ENCODE peak calls at places on chromosomes 16 and 17, in four cellular contexts. I is SK-N-SH, P is IMR-90, Z is psoas muscle. U is an unnamed sample.
A peak's percentile ranks its signal among the peaks of the same experiment; 100 is the strongest.

GRCh38 chr17:51164911-51165679 is 1.1 kb upstream of the NME2 start:
- DNase-seq in I (peak; percentile 44), P (no peak), Z (no peak), U (no peak)

GRCh38 chr17:50267074-50267841 is 7.0 kb upstream of the TMEM92 start:
- DNase-seq in I (peak; percentile 52), P (peak; percentile 47), Z (peak; percentile 52), U (no peak)

GRCh38 chr16:65624696-65625095 is 502.8 kb upstream of the CDH11 start:
- DNase-seq in I (no peak), P (no peak), Z (no peak), U (no peak)

GRCh38 chr16:81237282-81237681 is 1.2 kb upstream of the BCO1 start:
- DNase-seq in I (no peak), P (no peak), Z (peak; percentile 85), U (peak; percentile 66)

GRCh38 chr17:55175788-55176425 is 88.9 kb upstream of the HLF start:
- DNase-seq in I (no peak), P (no peak), Z (no peak), U (no peak)

GRCh38 chr17:81412490-81413093 is 17.3 kb downstream of the BAHCC1 start:
- DNase-seq in I (no peak), P (peak; percentile 76), Z (peak; percentile 75), U (no peak)

GRCh38 chr16:54507091-54507490 is 220.5 kb upstream of the IRX3 start:
- DNase-seq in I (no peak), P (no peak), Z (no peak), U (no peak)

GRCh38 chr17:59329558-59330313 is 1.7 kb upstream of the YPEL2 start:
- DNase-seq in I (peak; percentile 81), P (peak; percentile 75), Z (peak; percentile 67), U (peak; percentile 39)

GRCh38 chr17:40174528-40174927 is 2.7 kb upstream of the RAPGEFL1 start:
- DNase-seq in I (no peak), P (no peak), Z (no peak), U (no peak)

GRCh38 chr17:77420804-77421634 is 280.2 kb downstream of the SEC14L1 start:
- DNase-seq in I (peak; percentile 72), P (peak; percentile 93), Z (no peak), U (no peak)

GRCh38 chr16:51445250-51445649 is 294.2 kb upstream of the SALL1 start:
- DNase-seq in I (no peak), P (peak; percentile 13), Z (no peak), U (no peak)

GRCh38 chr17:9285602-9286001 is 264.3 kb downstream of the NTN1 start:
- DNase-seq in I (no peak), P (no peak), Z (no peak), U (no peak)

GRCh38 chr17:75188614-75189013 is 5.9 kb upstream of the SUMO2 start:
- DNase-seq in I (no peak), P (no peak), Z (no peak), U (no peak)

GRCh38 chr17:17351901-17352781 is 49.0 kb downstream of the NT5M start:
- DNase-seq in I (peak; percentile 88), P (peak; percentile 48), Z (peak; percentile 75), U (peak; percentile 74)

GRCh38 chr16:50808929-50809538 is 67.1 kb downstream of the CYLD start:
- DNase-seq in I (no peak), P (no peak), Z (no peak), U (no peak)

GRCh38 chr17:4833941-4834501 is 881 bp downstream of the MINK1 start:
- DNase-seq in I (peak; percentile 44), P (peak; percentile 80), Z (no peak), U (no peak)

GRCh38 chr16:81486555-81487061 is 42.0 kb downstream of the CMIP start:
- DNase-seq in I (no peak), P (peak; percentile 28), Z (peak; percentile 80), U (peak; percentile 52)

GRCh38 chr17:43940630-43941029 is 1.6 kb downstream of the PPY start:
- DNase-seq in I (peak; percentile 81), P (peak; percentile 35), Z (no peak), U (no peak)

GRCh38 chr17:5220074-5220473 is 14.6 kb downstream of the SCIMP start:
- DNase-seq in I (no peak), P (no peak), Z (no peak), U (no peak)

GRCh38 chr17:82315703-82316358 is 1.6 kb downstream of the CD7 start:
- DNase-seq in I (no peak), P (no peak), Z (no peak), U (peak; percentile 15)

GRCh38 chr16:80463776-80464175 is 77.0 kb upstream of the DYNLRB2 start:
- DNase-seq in I (no peak), P (no peak), Z (no peak), U (no peak)

GRCh38 chr16:83971165-83972130 is 3.4 kb downstream of the NECAB2 start:
- DNase-seq in I (no peak), P (no peak), Z (no peak), U (no peak)

GRCh38 chr17:57372156-57372555 is 115.8 kb downstream of the MSI2 start:
- DNase-seq in I (no peak), P (peak; percentile 66), Z (no peak), U (no peak)

GRCh38 chr16:81455006-81455405 is 10.4 kb downstream of the CMIP start:
- DNase-seq in I (no peak), P (no peak), Z (no peak), U (no peak)

GRCh38 chr16:70476272-70477020 is 22.1 kb downstream of the FCSK start:
- DNase-seq in I (peak; percentile 79), P (peak; percentile 83), Z (no peak), U (no peak)
- H3K36me3 ChIP-seq in I (peaks cover 33% of the 10 kb centered on the region), P (peaks cover 41% of the 10 kb centered on the region), Z (peaks cover 62% of the 10 kb centered on the region), U (peaks cover 65% of the 10 kb centered on the region)

GRCh38 chr17:46766493-46767491 is 51.7 kb downstream of the WNT3 start:
- DNase-seq in I (peak; percentile 49), P (no peak), Z (no peak), U (no peak)
- H3K36me3 ChIP-seq in I (no peaks in the 10 kb centered on the region), P (no peaks in the 10 kb centered on the region), Z (no peaks in the 10 kb centered on the region), U (no peaks in the 10 kb centered on the region)

DNA sequence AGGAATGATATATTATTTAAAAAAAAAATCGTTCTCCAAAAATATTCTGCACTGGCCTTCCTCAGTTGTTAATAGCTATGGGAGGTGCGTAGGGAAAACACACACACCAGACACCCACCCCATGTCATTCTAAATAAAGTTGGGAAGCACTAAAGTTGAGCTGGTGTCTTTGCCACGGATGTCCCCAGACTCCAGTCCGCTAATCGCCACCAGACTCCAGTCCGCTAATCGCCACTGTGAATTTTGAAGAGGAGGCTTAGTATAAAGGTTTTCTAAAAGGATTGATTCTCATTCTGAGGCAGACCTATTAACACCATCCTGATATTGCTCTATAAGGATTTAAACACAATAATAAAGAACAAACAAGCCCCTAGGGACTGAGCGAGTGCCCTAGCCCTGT is 22.7 kb upstream of the CPSF4L start:
- DNase-seq in I (peak; percentile 71), P (no peak), Z (no peak), U (no peak)
- H3K36me3 ChIP-seq in I (peaks cover 22% of the 10 kb centered on the region), P (peaks cover 39% of the 10 kb centered on the region), Z (peaks cover 16% of the 10 kb centered on the region), U (peaks cover 7% of the 10 kb centered on the region)

DNA sequence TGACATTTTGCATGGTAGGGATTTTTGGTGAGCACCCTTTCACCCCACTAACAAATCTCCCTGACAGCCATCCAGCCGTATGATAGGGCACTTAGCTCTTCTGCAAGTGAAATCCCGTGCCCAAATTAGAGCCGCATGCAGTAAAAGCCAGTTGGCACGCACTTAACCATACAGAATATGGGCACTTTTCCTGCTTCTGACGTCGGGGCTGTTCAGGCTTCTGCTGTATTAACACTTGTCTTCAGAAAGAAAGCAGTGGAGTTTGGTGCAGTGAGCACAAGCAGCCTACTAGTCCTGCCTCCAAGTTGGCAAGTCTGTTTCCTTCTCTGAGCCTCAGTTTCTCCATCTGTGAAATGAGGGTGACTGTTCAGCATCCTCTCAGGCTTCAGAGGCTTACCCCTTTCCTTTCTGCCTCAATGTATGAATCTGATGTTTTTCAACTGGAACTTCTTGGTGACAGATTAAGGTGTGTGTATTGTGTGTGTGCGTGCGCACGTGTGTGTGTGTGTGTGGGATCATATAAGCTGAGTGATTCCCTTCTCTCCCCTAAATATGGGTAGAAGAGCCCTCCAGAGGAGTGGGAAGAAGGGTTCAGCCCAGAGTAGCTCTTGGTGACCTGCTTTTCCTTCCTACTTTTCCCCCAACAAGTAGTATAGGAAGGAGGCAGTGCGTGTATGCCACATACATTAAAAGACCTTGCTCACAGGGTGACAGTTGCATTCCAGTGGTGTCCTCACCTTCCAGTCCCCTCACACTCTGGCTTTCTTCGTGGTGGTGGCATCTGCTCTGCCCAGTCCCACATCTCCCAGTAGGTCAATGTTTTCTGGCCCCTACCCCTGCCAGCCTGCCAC is 19.0 kb downstream of the IGF2BP1 start:
- DNase-seq in I (no peak), P (peak; percentile 20), Z (no peak), U (no peak)
- H3K36me3 ChIP-seq in I (no peaks in the 10 kb centered on the region), P (peaks cover 5% of the 10 kb centered on the region), Z (no peaks in the 10 kb centered on the region), U (no peaks in the 10 kb centered on the region)

DNA sequence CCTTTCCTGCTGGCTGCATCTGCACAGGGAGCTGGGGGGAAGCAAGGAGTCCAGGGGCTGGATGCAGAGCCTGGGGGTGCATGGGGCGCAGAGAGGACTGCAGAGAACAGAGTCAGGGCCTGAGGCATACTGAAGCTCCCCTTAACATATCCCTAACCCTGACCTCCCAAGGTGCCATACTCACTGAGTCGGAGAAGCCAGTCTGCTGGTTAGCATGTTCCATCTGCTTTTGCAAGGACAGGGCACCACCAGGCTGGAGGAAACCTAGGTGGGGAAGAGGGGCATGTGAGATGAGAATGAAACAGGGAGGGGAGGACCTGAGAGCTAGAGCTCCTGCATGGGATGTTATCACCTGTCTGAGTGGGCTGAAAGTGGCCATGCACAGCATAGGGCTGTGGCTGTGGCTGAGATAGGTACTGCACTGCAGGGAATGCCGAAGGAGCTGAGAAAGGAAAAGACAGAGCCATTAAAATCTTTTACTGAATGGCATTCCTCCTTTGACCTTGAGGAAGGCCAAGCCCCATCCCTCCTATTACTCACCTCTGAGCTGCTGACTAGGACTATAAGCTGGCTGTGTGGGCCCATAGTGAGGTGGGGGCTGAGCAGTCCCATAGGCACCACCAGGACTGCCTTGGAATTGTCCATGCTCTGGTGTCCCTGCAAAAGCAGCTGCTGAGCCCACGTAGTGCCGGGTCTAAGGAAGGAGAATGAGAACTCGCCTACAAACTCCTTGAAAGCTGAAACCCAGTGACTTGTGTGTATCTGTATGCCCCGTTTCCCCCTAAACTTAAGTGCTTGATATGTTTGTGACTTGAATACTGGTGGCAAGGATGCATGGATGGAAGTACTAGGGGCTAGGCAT is 1.9 kb downstream of the GPS2 start:
- DNase-seq in I (no peak), P (peak; percentile 2), Z (no peak), U (no peak)
- H3K36me3 ChIP-seq in I (peaks cover 53% of the 10 kb centered on the region), P (peaks cover 52% of the 10 kb centered on the region), Z (peaks cover 76% of the 10 kb centered on the region), U (peaks cover 68% of the 10 kb centered on the region)

U was measured in heart right ventricle.